ENCODE peak calls at places on chromosome 20, in ten cellular contexts. A is gastrocnemius medialis, C is heart right ventricle, V is left lung, I is pancreas, O is transverse colon, Z is ovary, U is PC-9, W is fibroblast of lung, N is heart left ventricle. G is an unnamed sample.

GRCh38 chr20:57262244-57263126 is 4.0 kb downstream of the BMP7 start:
- DNase-seq in A (no peak), C (no peak), V (no peak), I (no peak), O (no peak), Z (no peak), U (no peak), W (no peak), N (no peak), G (no peak)

GRCh38 chr20:24783631-24784492 is 165.2 kb upstream of the CST7 start:
- DNase-seq in A (no peak), C (no peak), V (no peak), I (peak; percentile 15), O (peak; percentile 38), Z (no peak), U (no peak), W (no peak), N (no peak), G (no peak)

GRCh38 chr20:14919473-14920157 is 582.2 kb upstream of the FLRT3 start:
- DNase-seq in A (no peak), C (no peak), V (no peak), I (no peak), O (peak; percentile 19), Z (no peak), U (peak; percentile 73), W (no peak), N (no peak), G (no peak)

GRCh38 chr20:60199866-60200265 is 241.6 kb downstream of the CDH26 start:
- DNase-seq in A (no peak), C (no peak), V (no peak), I (no peak), O (no peak), Z (no peak), U (no peak), W (no peak), N (no peak), G (no peak)

GRCh38 chr20:40713508-40713907 is 24.5 kb upstream of the MAFB start:
- DNase-seq in A (no peak), C (no peak), V (no peak), I (no peak), O (no peak), Z (no peak), U (no peak), W (no peak), N (no peak), G (no peak)

GRCh38 chr20:21125072-21125848 is 622 bp upstream of the KIZ start:
- DNase-seq in A (peak; percentile 70), C (peak; percentile 38), V (no peak), I (peak; percentile 62), O (peak; percentile 56), Z (peak; percentile 39), U (peak; percentile 53), W (peak; percentile 43), N (peak; percentile 32), G (peak; percentile 59)

GRCh38 chr20:52410182-52410647 is 218.6 kb upstream of the ZFP64 start:
- DNase-seq in A (no peak), C (no peak), V (no peak), I (no peak), O (no peak), Z (no peak), U (no peak), W (peak; percentile 72), N (no peak), G (no peak)

GRCh38 chr20:51542033-51542893 is at the start of gene NFATC2:
- DNase-seq in A (peak; percentile 53), C (peak; percentile 64), V (peak; percentile 85), I (peak; percentile 89), O (peak; percentile 68), Z (peak; percentile 53), U (no peak), W (no peak), N (peak; percentile 69), G (peak; percentile 87)

GRCh38 chr20:63952210-63952535 is 4.0 kb downstream of the UCKL1 start:
- DNase-seq in A (no peak), C (no peak), V (no peak), I (peak; percentile 80), O (no peak), Z (no peak), U (no peak), W (no peak), N (no peak), G (no peak)
- TF ChIP-seq CTCF in A (no peak), C (no peak), V (no peak), I (no peak), O (no peak), Z (no peak), U (no peak), W (no peak), N (no peak), G (no peak)

DNA sequence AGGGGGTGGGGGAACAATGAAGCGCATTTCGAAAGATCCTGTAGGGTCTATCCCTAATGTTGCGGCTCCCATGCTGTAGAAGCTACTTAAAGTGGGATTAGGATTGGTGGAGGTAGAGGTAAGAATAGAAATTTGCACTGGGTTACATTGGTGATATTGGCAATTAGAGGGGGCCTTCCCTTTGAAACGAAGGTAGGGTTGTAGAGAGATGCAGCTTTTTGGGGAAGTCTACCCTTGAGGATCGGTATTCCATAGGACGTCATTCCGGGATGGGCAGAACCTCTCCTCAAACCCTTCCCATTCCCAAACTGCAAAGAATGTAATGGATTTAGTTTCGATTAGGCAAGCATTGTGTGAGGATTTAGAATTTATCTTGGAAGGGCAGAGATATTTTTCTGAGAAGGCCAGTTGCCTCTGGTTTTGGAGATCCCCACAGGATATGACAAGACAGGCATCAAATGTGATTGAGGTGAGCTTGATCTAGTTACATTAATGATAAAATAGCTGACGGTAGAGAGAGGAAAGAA is 5.4 kb upstream of the ZNFX1 start:
- DNase-seq in A (no peak), C (no peak), V (no peak), I (no peak), O (no peak), Z (no peak), U (no peak), W (no peak), N (no peak), G (no peak)
- H3K4me3 ChIP-seq in A (no peak overlapping the region), C (no peak overlapping the region), V (peak overlapping the region; percentile 83), I (no peak overlapping the region), O (no peak overlapping the region), Z (no peak overlapping the region), U (peak overlapping the region; percentile 98), W (peak overlapping the region; percentile 4), N (no peak overlapping the region), G (peak overlapping the region; percentile 92)

GRCh38 chr20:56215115-56215514 is 33.4 kb upstream of the MC3R start:
- DNase-seq in A (no peak), C (no peak), V (no peak), I (no peak), O (no peak), Z (no peak), U (no peak), W (no peak), N (no peak), G (no peak)

GRCh38 chr20:56222201-56222600 is 26.3 kb upstream of the MC3R start:
- DNase-seq in A (no peak), C (no peak), V (no peak), I (no peak), O (no peak), Z (no peak), U (peak; percentile 17), W (no peak), N (no peak), G (no peak)

GRCh38 chr20:56222945-56223344 is 25.6 kb upstream of the MC3R start:
- DNase-seq in A (no peak), C (no peak), V (no peak), I (no peak), O (no peak), Z (no peak), U (no peak), W (no peak), N (no peak), G (no peak)

GRCh38 chr20:56223352-56223751 is 25.2 kb upstream of the MC3R start:
- DNase-seq in A (no peak), C (no peak), V (no peak), I (no peak), O (no peak), Z (no peak), U (no peak), W (no peak), N (no peak), G (no peak)

DNA sequence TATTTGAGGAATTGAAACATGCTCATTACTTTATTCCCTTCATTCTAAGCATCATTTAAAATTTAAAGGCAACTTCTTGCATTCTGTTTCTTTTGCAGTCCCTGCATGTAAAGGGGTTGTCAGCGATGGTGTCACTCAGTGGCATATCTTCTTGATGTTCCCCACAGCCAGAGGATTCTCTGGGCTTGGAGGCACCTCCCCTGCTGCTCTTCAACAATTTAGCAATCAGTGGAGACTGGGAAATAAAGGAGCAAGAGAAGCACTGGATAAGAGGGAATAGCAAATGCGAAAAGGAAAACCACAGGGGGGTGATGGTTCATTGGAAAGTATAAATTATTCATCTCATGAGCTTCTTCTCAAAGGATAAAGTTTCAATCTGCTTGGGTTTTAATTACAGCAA is 30.7 kb upstream of the MC3R start:
- DNase-seq in A (no peak), C (no peak), V (no peak), I (no peak), O (no peak), Z (no peak), U (peak; percentile 8), W (no peak), N (no peak), G (no peak)
- H3K9me3 ChIP-seq in A (no peaks in the 10 kb centered on the region), C (peaks cover 12% of the 10 kb centered on the region), V (no peaks in the 10 kb centered on the region), I (no peaks in the 10 kb centered on the region), O (no peaks in the 10 kb centered on the region), Z (no peaks in the 10 kb centered on the region), U (no peaks in the 10 kb centered on the region), W (no peaks in the 10 kb centered on the region), N (no peaks in the 10 kb centered on the region), G (no peaks in the 10 kb centered on the region)

GRCh38 chr20:32763202-32763999 is 1.2 kb downstream of the DNMT3B start:
- DNase-seq in A (no peak), C (peak; percentile 14), V (no peak), I (peak; percentile 83), O (no peak), Z (no peak), U (no peak), W (no peak), N (no peak), G (peak; percentile 93)

GRCh38 chr20:32764000-32764960 is 2.1 kb downstream of the DNMT3B start:
- DNase-seq in A (no peak), C (no peak), V (no peak), I (no peak), O (no peak), Z (no peak), U (no peak), W (no peak), N (no peak), G (peak; percentile 81)

GRCh38 chr20:32762754-32763201 is 593 bp downstream of the DNMT3B start:
- DNase-seq in A (no peak), C (no peak), V (no peak), I (peak; percentile 81), O (no peak), Z (no peak), U (no peak), W (no peak), N (no peak), G (peak; percentile 87)

GRCh38 chr20:32761417-32761830 is 761 bp upstream of the DNMT3B start:
- DNase-seq in A (no peak), C (no peak), V (no peak), I (no peak), O (no peak), Z (no peak), U (no peak), W (no peak), N (no peak), G (no peak)

DNA sequence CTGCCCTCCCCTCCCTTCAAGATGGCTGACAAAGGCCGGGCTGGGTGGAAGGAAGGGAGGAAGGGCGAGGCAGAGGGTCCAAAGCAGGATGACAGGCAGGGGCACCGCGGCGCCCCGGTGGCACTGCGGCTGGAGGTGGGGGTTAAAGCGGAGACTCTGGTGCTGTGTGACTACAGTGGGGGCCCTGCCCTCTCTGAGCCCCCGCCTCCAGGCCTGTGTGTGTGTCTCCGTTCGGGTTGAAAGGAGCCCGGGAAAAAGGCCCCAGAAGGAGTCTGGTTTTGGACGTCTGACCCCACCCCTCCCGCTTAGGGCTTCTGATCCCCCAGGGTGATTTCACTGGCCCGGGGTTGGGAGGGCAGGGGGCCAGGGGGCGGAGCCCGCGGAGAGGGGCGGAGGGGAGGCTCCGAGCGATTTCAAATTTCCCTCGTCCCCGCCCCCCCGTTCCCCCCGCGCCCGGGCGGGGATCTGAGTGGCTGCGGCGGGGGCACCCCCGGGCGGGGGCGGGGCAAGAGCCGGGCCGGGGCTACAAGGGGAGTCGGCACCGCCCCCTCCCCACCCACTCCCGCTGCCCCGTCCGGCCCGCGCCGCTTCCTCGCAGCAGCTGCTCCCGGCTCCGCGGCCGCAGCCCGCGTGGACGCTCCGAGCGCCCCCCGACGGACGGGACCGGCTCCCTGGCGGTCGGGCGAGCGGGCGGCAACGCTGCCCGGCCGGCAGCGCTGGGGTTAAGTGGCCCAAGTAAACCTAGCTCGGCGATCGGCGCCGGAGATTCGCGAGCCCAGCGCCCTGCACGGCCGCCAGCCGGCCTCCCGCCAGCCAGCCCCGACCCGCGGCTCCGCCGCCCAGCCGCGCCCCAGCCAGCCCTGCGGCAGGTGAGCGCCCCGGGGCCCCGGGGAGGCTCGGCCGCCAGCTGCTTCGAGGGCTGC is at the start of gene DNMT3B:
- DNase-seq in A (peak; percentile 52), C (peak; percentile 82), V (peak; percentile 92), I (peak; percentile 93), O (peak; percentile 83), Z (peak; percentile 86), U (peak; percentile 51), W (peak; percentile 74), N (peak; percentile 83), G (peak; percentile 99)
- TF ChIP-seq CTCF in A (no peak), C (peak; percentile 27), V (no peak), I (no peak), O (no peak), Z (no peak), U (no peak), W (peak; percentile 18), N (no peak), G (no peak)

G was measured in osteoblast.